ENCODE peak calls at places on chromosomes 6 and 20, in eight cellular contexts. One of them, this sample, is unnamed.

GRCh38 chr6:5116243-5116991 is 31.3 kb downstream of the PPP1R3G start:
- DNase-seq in B cell: no peak
- DNase-seq in right lobe of liver: no peak
- DNase-seq in Calu3: no peak
- DNase-seq in fibroblast of lung: no peak
- DNase-seq in activated CD4-positive, CD25-positive, alpha-beta regulatory T cell: no peak
- DNase-seq in endothelial cell: no peak
- DNase-seq in NCI-H2029: no peak
- DNase-seq in this sample: no peak

GRCh38 chr20:38073307-38074010 is 39.9 kb downstream of the RPRD1B start:
- DNase-seq in B cell: peak
- DNase-seq in right lobe of liver: no peak
- DNase-seq in Calu3: peak
- DNase-seq in fibroblast of lung: peak
- DNase-seq in activated CD4-positive, CD25-positive, alpha-beta regulatory T cell: no peak
- DNase-seq in endothelial cell: peak
- DNase-seq in NCI-H2029: peak
- DNase-seq in this sample: peak

GRCh38 chr6:143949962-143950361 is 58.1 kb downstream of the PLAGL1 start:
- DNase-seq in B cell: no peak
- DNase-seq in right lobe of liver: no peak
- DNase-seq in Calu3: no peak
- DNase-seq in fibroblast of lung: no peak
- DNase-seq in activated CD4-positive, CD25-positive, alpha-beta regulatory T cell: no peak
- DNase-seq in endothelial cell: no peak
- DNase-seq in NCI-H2029: no peak
- DNase-seq in this sample: no peak

GRCh38 chr6:170301184-170301583 is 5.4 kb upstream of the FAM120B start:
- DNase-seq in B cell: no peak
- DNase-seq in right lobe of liver: no peak
- DNase-seq in Calu3: no peak
- DNase-seq in fibroblast of lung: no peak
- DNase-seq in activated CD4-positive, CD25-positive, alpha-beta regulatory T cell: no peak
- DNase-seq in endothelial cell: no peak
- DNase-seq in NCI-H2029: no peak
- DNase-seq in this sample: no peak

GRCh38 chr20:43726333-43726732 is 469 bp downstream of the GTSF1L start:
- DNase-seq in B cell: no peak
- DNase-seq in right lobe of liver: no peak
- DNase-seq in Calu3: no peak
- DNase-seq in fibroblast of lung: no peak
- DNase-seq in activated CD4-positive, CD25-positive, alpha-beta regulatory T cell: no peak
- DNase-seq in endothelial cell: no peak
- DNase-seq in NCI-H2029: no peak
- DNase-seq in this sample: no peak

GRCh38 chr20:56422131-56422823 is 10.2 kb downstream of the CASS4 start:
- DNase-seq in B cell: no peak
- DNase-seq in right lobe of liver: no peak
- DNase-seq in Calu3: peak
- DNase-seq in fibroblast of lung: peak
- DNase-seq in activated CD4-positive, CD25-positive, alpha-beta regulatory T cell: no peak
- DNase-seq in endothelial cell: no peak
- DNase-seq in NCI-H2029: no peak
- DNase-seq in this sample: peak

GRCh38 chr20:16575390-16576140 is 2.3 kb upstream of the KIF16B start:
- DNase-seq in B cell: no peak
- DNase-seq in right lobe of liver: no peak
- DNase-seq in Calu3: no peak
- DNase-seq in fibroblast of lung: no peak
- DNase-seq in activated CD4-positive, CD25-positive, alpha-beta regulatory T cell: no peak
- DNase-seq in endothelial cell: no peak
- DNase-seq in NCI-H2029: no peak
- DNase-seq in this sample: no peak

GRCh38 chr6:13427838-13428527 is 59.4 kb downstream of the GFOD1 start:
- DNase-seq in B cell: peak
- DNase-seq in right lobe of liver: no peak
- DNase-seq in Calu3: no peak
- DNase-seq in fibroblast of lung: no peak
- DNase-seq in activated CD4-positive, CD25-positive, alpha-beta regulatory T cell: peak
- DNase-seq in endothelial cell: no peak
- DNase-seq in NCI-H2029: no peak
- DNase-seq in this sample: no peak

GRCh38 chr6:15511248-15512125 is 151.3 kb downstream of the DTNBP1 start:
- DNase-seq in B cell: no peak
- DNase-seq in right lobe of liver: peak
- DNase-seq in Calu3: no peak
- DNase-seq in fibroblast of lung: no peak
- DNase-seq in activated CD4-positive, CD25-positive, alpha-beta regulatory T cell: no peak
- DNase-seq in endothelial cell: no peak
- DNase-seq in NCI-H2029: no peak
- DNase-seq in this sample: no peak

GRCh38 chr20:29497261-29497671 is 1760.2 kb upstream of the DEFB115 start:
- DNase-seq in B cell: no peak
- DNase-seq in right lobe of liver: peak
- DNase-seq in Calu3: no peak
- DNase-seq in fibroblast of lung: no peak
- DNase-seq in activated CD4-positive, CD25-positive, alpha-beta regulatory T cell: no peak
- DNase-seq in endothelial cell: no peak
- DNase-seq in NCI-H2029: peak
- DNase-seq in this sample: no peak

GRCh38 chr6:65633516-65633915 is 73.5 kb downstream of the EYS start:
- DNase-seq in B cell: no peak
- DNase-seq in right lobe of liver: no peak
- DNase-seq in Calu3: no peak
- DNase-seq in fibroblast of lung: no peak
- DNase-seq in activated CD4-positive, CD25-positive, alpha-beta regulatory T cell: no peak
- DNase-seq in endothelial cell: no peak
- DNase-seq in NCI-H2029: no peak
- DNase-seq in this sample: no peak

GRCh38 chr6:71347119-71347518 is 58.5 kb downstream of the OGFRL1 start:
- DNase-seq in B cell: no peak
- DNase-seq in right lobe of liver: no peak
- DNase-seq in Calu3: no peak
- DNase-seq in fibroblast of lung: no peak
- DNase-seq in activated CD4-positive, CD25-positive, alpha-beta regulatory T cell: no peak
- DNase-seq in endothelial cell: no peak
- DNase-seq in NCI-H2029: no peak
- DNase-seq in this sample: no peak

GRCh38 chr6:118551063-118551672 is 3.1 kb downstream of the PLN start:
- DNase-seq in B cell: peak
- DNase-seq in right lobe of liver: no peak
- DNase-seq in Calu3: peak
- DNase-seq in fibroblast of lung: peak
- DNase-seq in activated CD4-positive, CD25-positive, alpha-beta regulatory T cell: no peak
- DNase-seq in endothelial cell: no peak
- DNase-seq in NCI-H2029: peak
- DNase-seq in this sample: peak

GRCh38 chr6:1200706-1201105 is 111.2 kb upstream of the FOXQ1 start:
- DNase-seq in B cell: no peak
- DNase-seq in right lobe of liver: no peak
- DNase-seq in Calu3: peak
- DNase-seq in fibroblast of lung: no peak
- DNase-seq in activated CD4-positive, CD25-positive, alpha-beta regulatory T cell: no peak
- DNase-seq in endothelial cell: no peak
- DNase-seq in NCI-H2029: no peak
- DNase-seq in this sample: no peak

GRCh38 chr6:37930288-37931075 is 111.0 kb downstream of the ZFAND3 start:
- DNase-seq in B cell: no peak
- DNase-seq in right lobe of liver: no peak
- DNase-seq in Calu3: no peak
- DNase-seq in fibroblast of lung: no peak
- DNase-seq in activated CD4-positive, CD25-positive, alpha-beta regulatory T cell: no peak
- DNase-seq in endothelial cell: no peak
- DNase-seq in NCI-H2029: no peak
- DNase-seq in this sample: no peak

GRCh38 chr20:9051508-9051907 is 17.4 kb upstream of the PLCB4 start:
- DNase-seq in B cell: no peak
- DNase-seq in right lobe of liver: no peak
- DNase-seq in Calu3: peak
- DNase-seq in fibroblast of lung: peak
- DNase-seq in activated CD4-positive, CD25-positive, alpha-beta regulatory T cell: no peak
- DNase-seq in endothelial cell: no peak
- DNase-seq in NCI-H2029: no peak
- DNase-seq in this sample: peak

GRCh38 chr6:44232676-44233559 is 9.5 kb downstream of the SLC29A1 start:
- DNase-seq in B cell: peak
- DNase-seq in right lobe of liver: no peak
- DNase-seq in Calu3: no peak
- DNase-seq in fibroblast of lung: no peak
- DNase-seq in activated CD4-positive, CD25-positive, alpha-beta regulatory T cell: no peak
- DNase-seq in endothelial cell: no peak
- DNase-seq in NCI-H2029: no peak
- DNase-seq in this sample: no peak

GRCh38 chr6:105606871-105607421 is 204.1 kb upstream of the PREP start:
- DNase-seq in B cell: no peak
- DNase-seq in right lobe of liver: no peak
- DNase-seq in Calu3: no peak
- DNase-seq in fibroblast of lung: no peak
- DNase-seq in activated CD4-positive, CD25-positive, alpha-beta regulatory T cell: no peak
- DNase-seq in endothelial cell: no peak
- DNase-seq in NCI-H2029: no peak
- DNase-seq in this sample: no peak

GRCh38 chr6:131629656-131630055 is 1.6 kb upstream of the MED23 start:
- DNase-seq in B cell: no peak
- DNase-seq in right lobe of liver: no peak
- DNase-seq in Calu3: no peak
- DNase-seq in fibroblast of lung: no peak
- DNase-seq in activated CD4-positive, CD25-positive, alpha-beta regulatory T cell: no peak
- DNase-seq in endothelial cell: no peak
- DNase-seq in NCI-H2029: no peak
- DNase-seq in this sample: no peak

GRCh38 chr6:87340230-87340629 is 4.4 kb upstream of the C6orf163 start:
- DNase-seq in B cell: no peak
- DNase-seq in right lobe of liver: no peak
- DNase-seq in Calu3: no peak
- DNase-seq in fibroblast of lung: no peak
- DNase-seq in activated CD4-positive, CD25-positive, alpha-beta regulatory T cell: no peak
- DNase-seq in endothelial cell: no peak
- DNase-seq in NCI-H2029: no peak
- DNase-seq in this sample: no peak

GRCh38 chr6:112253842-112254816 is at the start of gene LAMA4:
- DNase-seq in B cell: no peak
- DNase-seq in right lobe of liver: peak
- DNase-seq in Calu3: peak
- DNase-seq in fibroblast of lung: peak
- DNase-seq in activated CD4-positive, CD25-positive, alpha-beta regulatory T cell: no peak
- DNase-seq in endothelial cell: peak
- DNase-seq in NCI-H2029: peak
- DNase-seq in this sample: peak

GRCh38 chr6:135853986-135854385 is 2.5 kb downstream of the PDE7B start:
- DNase-seq in B cell: no peak
- DNase-seq in right lobe of liver: no peak
- DNase-seq in Calu3: no peak
- DNase-seq in fibroblast of lung: peak
- DNase-seq in activated CD4-positive, CD25-positive, alpha-beta regulatory T cell: no peak
- DNase-seq in endothelial cell: no peak
- DNase-seq in NCI-H2029: no peak
- DNase-seq in this sample: no peak

GRCh38 chr6:138377042-138377441 is 663 bp upstream of the SMIM28 start:
- DNase-seq in B cell: no peak
- DNase-seq in right lobe of liver: no peak
- DNase-seq in Calu3: no peak
- DNase-seq in fibroblast of lung: no peak
- DNase-seq in activated CD4-positive, CD25-positive, alpha-beta regulatory T cell: no peak
- DNase-seq in endothelial cell: no peak
- DNase-seq in NCI-H2029: no peak
- DNase-seq in this sample: no peak

GRCh38 chr6:25747477-25747876 is 7.1 kb upstream of the SLC17A4 start:
- DNase-seq in B cell: no peak
- DNase-seq in right lobe of liver: no peak
- DNase-seq in Calu3: no peak
- DNase-seq in fibroblast of lung: no peak
- DNase-seq in activated CD4-positive, CD25-positive, alpha-beta regulatory T cell: no peak
- DNase-seq in endothelial cell: no peak
- DNase-seq in NCI-H2029: no peak
- DNase-seq in this sample: no peak

GRCh38 chr6:38484656-38485055 is 155.1 kb downstream of the BTBD9 start:
- DNase-seq in B cell: no peak
- DNase-seq in right lobe of liver: no peak
- DNase-seq in Calu3: no peak
- DNase-seq in fibroblast of lung: no peak
- DNase-seq in activated CD4-positive, CD25-positive, alpha-beta regulatory T cell: no peak
- DNase-seq in endothelial cell: no peak
- DNase-seq in NCI-H2029: no peak
- DNase-seq in this sample: no peak

GRCh38 chr6:161439093-161439492 is 165.2 kb upstream of the AGPAT4 start:
- DNase-seq in B cell: no peak
- DNase-seq in right lobe of liver: no peak
- DNase-seq in Calu3: peak
- DNase-seq in fibroblast of lung: peak
- DNase-seq in activated CD4-positive, CD25-positive, alpha-beta regulatory T cell: no peak
- DNase-seq in endothelial cell: no peak
- DNase-seq in NCI-H2029: peak
- DNase-seq in this sample: peak

GRCh38 chr20:58254890-58255289 is 26.4 kb upstream of the ANKRD60 start:
- DNase-seq in B cell: no peak
- DNase-seq in right lobe of liver: no peak
- DNase-seq in Calu3: no peak
- DNase-seq in fibroblast of lung: no peak
- DNase-seq in activated CD4-positive, CD25-positive, alpha-beta regulatory T cell: no peak
- DNase-seq in endothelial cell: no peak
- DNase-seq in NCI-H2029: no peak
- DNase-seq in this sample: no peak

GRCh38 chr20:8631271-8631670 is 437.6 kb upstream of the PLCB4 start:
- DNase-seq in B cell: no peak
- DNase-seq in right lobe of liver: no peak
- DNase-seq in Calu3: no peak
- DNase-seq in fibroblast of lung: peak
- DNase-seq in activated CD4-positive, CD25-positive, alpha-beta regulatory T cell: no peak
- DNase-seq in endothelial cell: no peak
- DNase-seq in NCI-H2029: no peak
- DNase-seq in this sample: no peak

GRCh38 chr6:112286010-112286409 is 31.6 kb upstream of the LAMA4 start:
- DNase-seq in B cell: no peak
- DNase-seq in right lobe of liver: no peak
- DNase-seq in Calu3: no peak
- DNase-seq in fibroblast of lung: no peak
- DNase-seq in activated CD4-positive, CD25-positive, alpha-beta regulatory T cell: no peak
- DNase-seq in endothelial cell: no peak
- DNase-seq in NCI-H2029: no peak
- DNase-seq in this sample: no peak

GRCh38 chr6:133768656-133769295 is 120.1 kb upstream of the TCF21 start:
- DNase-seq in B cell: no peak
- DNase-seq in right lobe of liver: peak
- DNase-seq in Calu3: no peak
- DNase-seq in fibroblast of lung: peak
- DNase-seq in activated CD4-positive, CD25-positive, alpha-beta regulatory T cell: no peak
- DNase-seq in endothelial cell: no peak
- DNase-seq in NCI-H2029: no peak
- DNase-seq in this sample: no peak